ENCODE peak calls at places on chromosomes 6 and 20, in six cellular contexts. I, O, C, P, E and D are unnamed samples.

GRCh38 chr6:56988145-56988544 is 33.2 kb downstream of the BEND6 start:
- DNase-seq in P (no peak), O (no peak), E (no peak), I (no peak), C (no peak), D (no peak)

GRCh38 chr6:33885121-33886057 is 81.6 kb upstream of the MLN start:
- DNase-seq in O (no peak), E (no peak), I (peak), C (no peak), P (no peak), D (no peak)

GRCh38 chr6:156703719-156704118 is 73.5 kb upstream of the ARID1B start:
- DNase-seq in P (no peak), I (no peak), E (no peak), C (no peak), O (no peak), D (no peak)

GRCh38 chr6:98036344-98036743 is 753.3 kb upstream of the MMS22L start:
- DNase-seq in C (no peak), E (no peak), P (no peak), I (no peak), O (no peak), D (no peak)

GRCh38 chr20:58037631-58038030 is 190.8 kb downstream of the ANKRD60 start:
- DNase-seq in E (no peak), O (no peak), P (no peak), C (no peak), I (no peak), D (no peak)

GRCh38 chr6:138161434-138162103 is at the start of gene ARFGEF3:
- DNase-seq in E (peak), O (peak), C (peak), I (peak), P (no peak), D (no peak)

GRCh38 chr20:54680872-54681297 is 205.5 kb downstream of the DOK5 start:
- DNase-seq in I (no peak), C (no peak), P (no peak), O (no peak), E (no peak), D (no peak)

GRCh38 chr20:23358563-23358906 is 3.4 kb upstream of the GZF1 start:
- DNase-seq in O (no peak), I (no peak), P (no peak), C (no peak), E (no peak), D (no peak)

GRCh38 chr20:41436679-41437078 is 70.1 kb upstream of the EMILIN3 start:
- DNase-seq in P (no peak), I (no peak), E (no peak), O (no peak), C (no peak), D (no peak)

GRCh38 chr20:46963196-46963529 is 68.5 kb downstream of the EYA2 start:
- DNase-seq in I (no peak), C (no peak), P (no peak), E (peak), O (peak), D (no peak)

GRCh38 chr20:6533828-6534388 is 233.6 kb upstream of the BMP2 start:
- DNase-seq in P (no peak), I (no peak), O (no peak), C (no peak), E (no peak), D (no peak)

GRCh38 chr6:72621243-72622093 is at the start of gene KCNQ5:
- DNase-seq in E (peak), C (no peak), O (no peak), I (peak), P (no peak), D (peak)

GRCh38 chr6:18102783-18103509 is 19.5 kb downstream of the NHLRC1 start:
- DNase-seq in E (no peak), P (no peak), I (no peak), C (no peak), O (no peak), D (peak)

GRCh38 chr20:15379897-15380296 is 1042.5 kb upstream of the FLRT3 start:
- DNase-seq in O (no peak), E (no peak), P (no peak), C (no peak), I (no peak), D (no peak)

GRCh38 chr20:9407805-9408421 is 106.5 kb upstream of the LAMP5 start:
- DNase-seq in O (peak), E (no peak), I (peak), P (no peak), C (no peak), D (no peak)

GRCh38 chr20:52540489-52540888 is 348.9 kb upstream of the ZFP64 start:
- DNase-seq in C (peak), E (no peak), O (no peak), P (no peak), I (no peak), D (no peak)

GRCh38 chr6:3176562-3177355 is 19.4 kb upstream of the TUBB2A start:
- DNase-seq in O (no peak), E (no peak), I (peak), P (no peak), C (no peak), D (no peak)

GRCh38 chr6:81655696-81656095 is 96.8 kb downstream of the TENT5A start:
- DNase-seq in I (no peak), P (no peak), O (no peak), E (no peak), C (no peak), D (no peak)

GRCh38 chr20:50313223-50313820 is 122.7 kb downstream of the CEBPB start:
- DNase-seq in C (no peak), P (no peak), E (peak), O (no peak), I (peak), D (no peak)

GRCh38 chr20:23435675-23436539 is 3.6 kb upstream of the CSTL1 start:
- DNase-seq in C (peak), P (no peak), O (peak), E (no peak), I (no peak), D (no peak)

GRCh38 chr6:156848533-156848932 is 71.4 kb downstream of the ARID1B start:
- DNase-seq in P (no peak), I (no peak), E (no peak), O (no peak), C (no peak), D (peak)

GRCh38 chr20:4613718-4614620 is 107.7 kb upstream of the PRND start:
- DNase-seq in E (no peak), I (peak), C (no peak), O (peak), P (no peak), D (peak)

GRCh38 chr6:14023855-14024254 is 93.7 kb upstream of the CD83 start:
- DNase-seq in C (no peak), O (no peak), E (no peak), P (no peak), I (no peak), D (no peak)

GRCh38 chr6:129835691-129836090 is 25.4 kb downstream of the TMEM244 start:
- DNase-seq in C (no peak), P (no peak), E (no peak), I (no peak), O (peak), D (no peak)

GRCh38 chr6:153334121-153334520 is 203.0 kb upstream of the RGS17 start:
- DNase-seq in E (no peak), O (no peak), P (no peak), C (no peak), I (no peak), D (no peak)

GRCh38 chr20:45450097-45450818 is 19.3 kb upstream of the WFDC2 start:
- DNase-seq in C (no peak), P (peak), O (no peak), I (peak), E (no peak), D (no peak)

GRCh38 chr6:169627736-169628423 is 73.9 kb downstream of the WDR27 start:
- DNase-seq in E (no peak), P (no peak), O (no peak), C (no peak), I (no peak), D (no peak)

GRCh38 chr6:130600880-130601341 is 226.3 kb upstream of the SMLR1 start:
- DNase-seq in I (no peak), O (no peak), C (no peak), P (no peak), E (no peak), D (no peak)

GRCh38 chr20:33532753-33533459 is 43.0 kb downstream of the CBFA2T2 start:
- DNase-seq in C (no peak), I (no peak), E (no peak), O (no peak), P (no peak), D (no peak)

GRCh38 chr6:28651161-28651560 is 125.5 kb downstream of the GPX5 start:
- DNase-seq in I (no peak), C (no peak), P (no peak), O (no peak), E (no peak), D (no peak)

GRCh38 chr20:4592316-4593148 is 129.2 kb upstream of the PRND start:
- DNase-seq in P (no peak), E (peak), C (peak), O (peak), I (peak), D (no peak)

GRCh38 chr20:51650685-51651134 is 108.2 kb upstream of the NFATC2 start:
- DNase-seq in O (no peak), P (no peak), C (no peak), I (no peak), E (no peak), D (no peak)

GRCh38 chr20:3165473-3166337 is 6.0 kb upstream of the FASTKD5 start:
- DNase-seq in E (no peak), C (peak), P (peak), O (no peak), I (no peak), D (no peak)

GRCh38 chr6:111715321-111715720 is 109.6 kb upstream of the TRAF3IP2 start:
- DNase-seq in E (no peak), C (no peak), P (no peak), I (no peak), O (no peak), D (no peak)

GRCh38 chr6:108850669-108851467 is 2.6 kb downstream of the ARMC2 start:
- DNase-seq in C (peak), P (no peak), O (no peak), E (peak), I (no peak), D (peak)

GRCh38 chr6:108846628-108847027 is 1.6 kb upstream of the ARMC2 start:
- DNase-seq in P (no peak), E (no peak), I (no peak), C (no peak), O (no peak), D (no peak)

GRCh38 chr6:108847738-108848115 is 495 bp upstream of the ARMC2 start:
- DNase-seq in I (no peak), C (no peak), O (no peak), E (no peak), P (no peak), D (no peak)

GRCh38 chr6:108844632-108845031 is 3.6 kb upstream of the ARMC2 start:
- DNase-seq in E (no peak), I (no peak), P (no peak), C (no peak), O (no peak), D (no peak)

DNA sequence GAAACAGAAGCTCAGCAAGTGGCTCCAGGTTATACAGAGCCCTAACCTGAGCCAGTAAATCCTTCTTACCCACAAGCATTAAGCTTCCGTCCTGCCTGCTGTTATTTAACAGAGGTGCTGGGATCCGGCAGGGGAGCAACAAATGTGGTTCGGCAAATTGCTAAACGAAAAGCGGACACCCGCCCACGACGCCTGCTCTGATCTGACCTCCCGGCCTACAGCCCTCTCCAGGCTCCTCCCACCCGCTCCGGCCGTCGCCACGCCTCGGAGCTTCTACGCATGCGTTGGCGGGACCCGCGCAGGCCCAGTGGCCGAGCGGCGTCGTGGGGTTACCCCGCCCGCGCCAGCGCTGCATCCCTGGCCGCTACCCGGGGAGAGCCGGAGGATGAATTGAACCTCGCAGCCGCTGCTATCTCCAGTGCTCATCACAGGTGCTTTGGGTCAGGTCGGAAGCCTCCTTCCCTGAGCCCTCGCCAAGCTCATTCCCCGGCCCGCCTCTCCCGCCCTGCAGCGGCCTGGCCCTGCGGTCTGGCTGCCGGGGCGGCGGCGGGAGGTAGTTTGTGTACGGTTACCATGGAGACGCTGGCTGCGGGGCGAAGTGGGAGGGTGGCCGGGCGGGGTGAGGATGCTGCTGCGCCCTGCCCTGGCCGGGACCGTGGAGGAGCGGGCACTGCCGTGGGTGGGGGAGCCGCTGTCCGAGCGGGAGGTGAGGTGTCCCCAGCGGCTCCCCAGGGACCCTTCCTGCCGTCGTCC is at the start of gene ARMC2:
- DNase-seq in P (peak), C (peak), E (peak), I (peak), O (peak), D (peak)
- TF ChIP-seq POLR2A in P (no peak), C (peak), E (no peak), I (peak), O (no peak), D (peak)

GRCh38 chr6:112939543-112939942 is 592.4 kb downstream of the RFPL4B start:
- DNase-seq in E (no peak), O (no peak), I (no peak), P (no peak), C (no peak), D (no peak)
- H3K27ac ChIP-seq in E (no peak), O (no peak), I (no peak), P (no peak), C (no peak), D (no peak)

DNA sequence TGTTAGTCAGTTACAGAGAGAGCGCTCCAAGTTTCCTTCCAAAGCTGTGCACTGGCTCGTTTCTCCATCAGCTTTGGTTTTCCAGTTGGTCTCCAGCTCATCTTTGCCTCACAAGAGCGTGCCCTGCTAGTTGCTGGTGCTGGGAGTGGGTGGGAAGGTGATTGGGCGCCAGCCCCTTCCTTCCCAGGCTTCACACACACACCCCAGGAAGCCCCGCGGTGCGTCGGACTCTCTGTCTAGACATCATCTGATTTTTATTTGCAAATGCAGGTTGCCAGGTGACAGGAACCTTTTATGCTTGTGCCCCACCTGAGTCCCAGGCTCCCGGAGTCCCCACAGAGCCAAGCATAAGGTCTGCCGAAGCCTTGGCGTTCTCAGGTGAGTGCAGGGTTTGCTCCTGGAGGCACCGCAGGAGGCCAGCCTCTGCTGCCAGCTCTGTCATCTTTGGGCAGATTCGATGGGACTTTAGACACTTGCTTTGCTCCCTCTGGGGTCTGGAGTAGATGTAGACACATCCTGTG is 7.1 kb downstream of the IRF4 start:
- DNase-seq in E (no peak), I (no peak), P (no peak), O (no peak), C (no peak), D (no peak)
- TF ChIP-seq POLR2A in E (no peak), I (no peak), P (no peak), O (no peak), C (no peak), D (no peak)

DNA sequence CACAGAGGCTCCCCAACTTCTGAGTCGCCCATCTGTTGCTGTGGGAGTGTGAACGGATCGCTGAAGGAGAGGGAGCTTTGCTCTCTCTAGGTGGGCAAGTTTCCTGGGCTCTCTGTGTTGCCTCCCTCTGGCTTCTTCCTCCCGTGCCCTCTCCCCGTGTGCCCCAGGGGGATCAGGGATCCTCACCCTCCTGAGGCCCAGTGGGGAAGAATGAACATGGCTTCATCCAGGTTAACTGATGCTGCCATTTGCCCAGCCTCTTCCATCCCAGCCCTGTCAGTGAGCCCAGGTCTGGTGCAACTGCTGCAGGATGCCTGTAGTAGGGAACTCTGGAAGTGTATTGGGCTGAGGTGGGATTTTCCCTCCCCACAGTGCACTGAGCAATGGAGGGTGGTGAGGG is 12.2 kb upstream of the RAB5IF start:
- DNase-seq in E (no peak), I (no peak), P (no peak), O (no peak), C (no peak), D (no peak)
- H3K27ac ChIP-seq in E (peak), I (no peak), P (no peak), O (no peak), C (no peak), D (no peak)

GRCh38 chr20:63274381-63275228 is 2.0 kb downstream of the ARFGAP1 start:
- DNase-seq in P (no peak), I (no peak), C (no peak), E (no peak), O (no peak), D (no peak)
- TF ChIP-seq POLR2A in P (no peak), I (no peak), C (no peak), E (no peak), O (no peak), D (no peak)